ENCODE peak calls at places on chromosome 14, in four cellular contexts. Z is CD4-positive, alpha-beta T cell; Q is cardiac muscle cell; F is RWPE2. S is an unnamed sample.
A peak's percentile ranks its signal among the peaks of the same experiment; 100 is the strongest.

GRCh38 chr14:105147701-105148603 is 20.6 kb downstream of the JAG2 start:
- DNase-seq in Z (peak; percentile 2), Q (no peak), F (peak; percentile 76), S (no peak)

GRCh38 chr14:100656996-100657395 is 69.7 kb upstream of the DLK1 start:
- DNase-seq in Z (no peak), Q (no peak), F (no peak), S (no peak)

GRCh38 chr14:100622234-100622633 is 35.0 kb upstream of the BEGAIN start:
- DNase-seq in Z (no peak), Q (no peak), F (peak; percentile 72), S (no peak)

GRCh38 chr14:90624228-90624627 is 192.0 kb downstream of the TTC7B start:
- DNase-seq in Z (no peak), Q (no peak), F (peak; percentile 87), S (no peak)

GRCh38 chr14:103091883-103092222 is 2.7 kb upstream of the EXOC3L4 start:
- DNase-seq in Z (no peak), Q (no peak), F (no peak), S (no peak)

GRCh38 chr14:99515301-99516155 is 34.3 kb downstream of the CCNK start:
- DNase-seq in Z (no peak), Q (no peak), F (no peak), S (no peak)

GRCh38 chr14:66476964-66477363 is 9.2 kb upstream of the CCDC196 start:
- DNase-seq in Z (no peak), Q (no peak), F (no peak), S (no peak)

GRCh38 chr14:76446921-76447320 is 71.0 kb downstream of the ESRRB start:
- DNase-seq in Z (no peak), Q (no peak), F (no peak), S (no peak)

GRCh38 chr14:101058571-101058970 is 155.0 kb upstream of the RTL1 start:
- DNase-seq in Z (no peak), Q (no peak), F (no peak), S (no peak)

DNA sequence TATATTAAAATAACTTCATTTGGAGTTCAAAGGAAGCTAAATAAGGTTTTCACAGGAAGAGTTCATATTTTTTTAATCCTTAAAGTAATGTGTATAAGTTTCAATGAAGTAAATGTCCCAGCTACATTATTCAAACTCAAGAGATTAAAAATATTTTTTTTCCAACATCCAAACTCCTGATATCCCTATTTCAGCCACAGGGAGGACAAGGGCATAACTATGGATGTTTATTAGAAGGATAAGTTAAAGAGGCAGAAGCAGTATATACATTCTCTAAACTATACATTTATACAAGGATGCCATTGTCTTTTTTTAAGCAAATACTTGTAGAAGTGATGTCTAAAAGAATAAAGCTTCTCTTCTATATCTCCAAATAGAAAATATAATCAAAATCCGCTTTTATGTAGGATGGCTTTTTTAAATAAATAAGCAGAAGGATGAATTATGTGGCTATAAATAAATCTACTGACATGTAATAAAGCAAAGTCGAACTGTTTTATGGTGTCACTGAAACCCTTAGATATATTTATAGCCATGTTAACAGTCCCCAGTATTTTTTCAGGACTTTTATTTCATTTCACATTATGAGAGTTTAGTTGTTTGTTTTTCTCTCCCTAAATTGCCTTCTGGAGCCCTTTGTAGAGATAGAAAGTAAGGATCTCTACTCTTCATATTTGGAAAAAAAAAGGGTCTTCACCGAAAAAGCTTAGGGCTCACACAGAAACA is 936.5 kb downstream of the DIO2 start:
- DNase-seq in Z (no peak), Q (no peak), F (no peak), S (no peak)
- TF ChIP-seq CTCF in Z (no peak), Q (no peak), F (peak; percentile 20), S (no peak)

GRCh38 chr14:94307410-94307992 is 14.4 kb upstream of the SERPINA10 start:
- DNase-seq in Z (no peak), Q (no peak), F (no peak), S (peak; percentile 72)
- TF ChIP-seq CTCF in Z (no peak), Q (no peak), F (peak; percentile 37), S (peak; percentile 80)

GRCh38 chr14:97106609-97107008 is 309.4 kb downstream of the VRK1 start:
- DNase-seq in Z (no peak), Q (no peak), F (no peak), S (peak; percentile 21)
- TF ChIP-seq CTCF in Z (no peak), Q (no peak), F (no peak), S (no peak)

GRCh38 chr14:36863271-36863670 is 201.6 kb downstream of the PAX9 start:
- DNase-seq in Z (no peak), Q (no peak), F (no peak), S (no peak)
- TF ChIP-seq CTCF in Z (no peak), Q (no peak), F (peak; percentile 34), S (no peak)

GRCh38 chr14:23882884-23883283 is 70.7 kb upstream of the DHRS4 start:
- DNase-seq in Z (no peak), Q (no peak), F (no peak), S (no peak)
- TF ChIP-seq CTCF in Z (no peak), Q (no peak), F (no peak), S (no peak)

GRCh38 chr14:53946404-53947400 is 9.9 kb downstream of the BMP4 start:
- DNase-seq in Z (no peak), Q (peak; percentile 67), F (no peak), S (peak; percentile 58)
- TF ChIP-seq CTCF in Z (no peak), Q (no peak), F (no peak), S (no peak)

GRCh38 chr14:60647081-60647836 is 2.0 kb downstream of the SIX1 start:
- DNase-seq in Z (no peak), Q (no peak), F (peak; percentile 75), S (peak; percentile 75)

GRCh38 chr14:60648934-60649814 is at the start of gene SIX1:
- DNase-seq in Z (no peak), Q (peak; percentile 90), F (peak; percentile 94), S (peak; percentile 97)

GRCh38 chr14:60649815-60650381 is 621 bp upstream of the SIX1 start:
- DNase-seq in Z (no peak), Q (no peak), F (no peak), S (peak; percentile 52)

GRCh38 chr14:60647837-60648168 is 1.5 kb downstream of the SIX1 start:
- DNase-seq in Z (no peak), Q (no peak), F (no peak), S (no peak)

DNA sequence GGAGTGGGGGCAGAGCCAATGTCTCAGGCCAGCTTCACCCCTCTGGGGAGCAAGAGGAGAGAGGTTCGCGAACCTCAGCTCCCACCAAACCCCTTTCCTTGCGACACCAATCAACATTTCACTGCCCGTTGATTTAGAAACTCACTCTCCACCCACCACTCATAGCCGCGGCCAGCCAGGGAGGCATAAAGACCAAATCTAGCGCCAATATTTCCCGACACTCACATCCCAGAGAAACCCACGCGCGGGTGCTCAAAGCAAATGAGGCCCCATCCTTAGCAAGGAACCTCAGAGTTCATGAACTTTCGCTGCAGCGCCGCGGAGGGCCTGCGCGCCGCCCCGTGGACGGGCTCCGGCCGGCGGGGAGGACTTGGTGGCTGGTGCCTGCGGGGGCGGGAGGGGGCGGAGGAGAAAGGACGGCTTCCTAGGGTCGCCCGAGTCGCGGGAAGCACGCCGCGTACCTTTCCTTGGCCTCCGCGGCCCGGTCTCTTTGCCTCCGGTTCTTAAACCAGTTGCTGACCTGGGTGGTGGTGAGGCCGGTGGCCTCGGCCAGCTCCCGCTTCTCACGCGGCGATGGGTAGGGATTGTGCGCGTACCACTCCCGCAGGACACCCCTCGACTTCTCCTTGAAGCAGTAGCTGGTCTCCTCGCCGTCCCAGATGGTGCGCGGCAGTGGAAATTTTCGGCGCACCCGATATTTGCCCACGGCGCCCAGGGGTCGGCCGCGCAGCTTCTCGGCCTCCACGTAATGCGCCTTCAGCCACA is 926 bp downstream of the SIX1 start:
- DNase-seq in Z (no peak), Q (no peak), F (peak; percentile 67), S (peak; percentile 45)
- TF ChIP-seq CTCF in Z (no peak), Q (no peak), F (peak; percentile 43), S (no peak)

GRCh38 chr14:67515386-67516079 is 17.6 kb upstream of the PLEKHH1 start:
- DNase-seq in Z (no peak), Q (no peak), F (no peak), S (peak; percentile 64)
- TF ChIP-seq CTCF in Z (no peak), Q (no peak), F (peak; percentile 17), S (no peak)

GRCh38 chr14:54935100-54935499 is 32.5 kb upstream of the GCH1 start:
- DNase-seq in Z (no peak), Q (no peak), F (no peak), S (no peak)
- TF ChIP-seq CTCF in Z (no peak), Q (no peak), F (no peak), S (no peak)

GRCh38 chr14:42571991-42572390 is 965.3 kb downstream of the LRFN5 start:
- DNase-seq in Z (no peak), Q (no peak), F (no peak), S (peak; percentile 11)
- TF ChIP-seq CTCF in Z (no peak), Q (no peak), F (no peak), S (peak; percentile 41)

S was measured in GM23338.